ENCODE peak calls at places on chromosomes 3 and 15, in eight cellular contexts. A is stimulated activated CD8-positive, alpha-beta memory T cell treated with anti-CD3 and anti-CD28 coated beads, Interleukin-4, amount 100 ng/mL, for 4 hours; L is activated CD4-positive, alpha-beta memory T cell treated with anti-CD3 and anti-CD28 coated beads, Interleukin-2, amount 10 ng/mL, durations not matched to agents 7 days and 5 days; F is NCI-H524 treated with DMSO at 0.1 percent for 48 hours; Q is type B pancreatic cell; X is IMR-90; W is C1 segment of cervical spinal cord; R is T-helper 9 cell. K is an unnamed sample.

GRCh38 chr3:49883992-49884391 is 14.3 kb upstream of the CAMKV start:
- DNase-seq in A (no peak), L (no peak), F (no peak), Q (no peak), X (no peak), W (no peak), R (no peak), K (no peak)

GRCh38 chr15:43316969-43317346 is 13.4 kb downstream of the LCMT2 start:
- DNase-seq in A (no peak), L (no peak), F (no peak), Q (no peak), X (no peak), W (no peak), R (no peak), K (no peak)

GRCh38 chr3:88180398-88180999 is 30.7 kb downstream of the C3orf38 start:
- DNase-seq in A (no peak), L (peak; percentile 28), F (no peak), Q (no peak), X (peak; percentile 58), W (no peak), R (no peak), K (peak; percentile 63)

GRCh38 chr3:177624523-177625495 is 427.5 kb upstream of the TBL1XR1 start:
- DNase-seq in A (no peak), L (no peak), F (no peak), Q (no peak), X (no peak), W (no peak), R (peak; percentile 17), K (no peak)

GRCh38 chr3:46098319-46098761 is 71.1 kb upstream of the XCR1 start:
- DNase-seq in A (no peak), L (peak; percentile 76), F (no peak), Q (no peak), X (peak; percentile 50), W (no peak), R (no peak), K (peak; percentile 98)

GRCh38 chr3:136624894-136625815 is 127.0 kb downstream of the STAG1 start:
- DNase-seq in A (no peak), L (no peak), F (no peak), Q (no peak), X (no peak), W (no peak), R (no peak), K (no peak)

GRCh38 chr15:70035719-70036077 is 62.0 kb downstream of the TLE3 start:
- DNase-seq in A (no peak), L (no peak), F (no peak), Q (no peak), X (no peak), W (peak; percentile 17), R (no peak), K (no peak)

GRCh38 chr15:34896183-34896582 is 73.4 kb downstream of the AQR start:
- DNase-seq in A (no peak), L (no peak), F (no peak), Q (no peak), X (no peak), W (no peak), R (no peak), K (no peak)

GRCh38 chr15:99731336-99732267 is 1.6 kb downstream of the LYSMD4 start:
- DNase-seq in A (no peak), L (no peak), F (no peak), Q (no peak), X (no peak), W (no peak), R (no peak), K (no peak)

GRCh38 chr3:172153335-172153861 is 114.0 kb downstream of the FNDC3B start:
- DNase-seq in A (no peak), L (peak; percentile 65), F (no peak), Q (no peak), X (peak; percentile 99), W (peak; percentile 48), R (peak; percentile 20), K (no peak)

K was measured in AML-193.